ENCODE peak calls at places on chromosomes 5 and 9, in ten cellular contexts. One of them, this sample, is unnamed.

GRCh38 chr5:28574616-28575015 is 1536.2 kb upstream of the CDH9 start:
- DNase-seq in naive B cell: no peak
- DNase-seq in adipocyte: peak
- DNase-seq in endothelial cell: no peak
- DNase-seq in mucosa of gallbladder: no peak
- DNase-seq in upper lobe of right lung: no peak
- DNase-seq in hypothalamus: no peak
- DNase-seq in cardiac muscle cell: no peak
- DNase-seq in fibroblast of villous mesenchyme: no peak
- DNase-seq in HL-60: no peak
- DNase-seq in this sample: no peak

GRCh38 chr5:86095106-86095505 is 522.6 kb upstream of the COX7C start:
- DNase-seq in naive B cell: no peak
- DNase-seq in HL-60: no peak
- DNase-seq in hypothalamus: no peak
- DNase-seq in adipocyte: no peak
- DNase-seq in endothelial cell: no peak
- DNase-seq in fibroblast of villous mesenchyme: no peak
- DNase-seq in upper lobe of right lung: no peak
- DNase-seq in cardiac muscle cell: no peak
- DNase-seq in mucosa of gallbladder: no peak
- DNase-seq in this sample: no peak

GRCh38 chr5:41641621-41642020 is 131.2 kb upstream of the PLCXD3 start:
- DNase-seq in mucosa of gallbladder: no peak
- DNase-seq in fibroblast of villous mesenchyme: no peak
- DNase-seq in upper lobe of right lung: no peak
- DNase-seq in adipocyte: peak
- DNase-seq in naive B cell: no peak
- DNase-seq in hypothalamus: no peak
- DNase-seq in HL-60: no peak
- DNase-seq in cardiac muscle cell: no peak
- DNase-seq in endothelial cell: no peak
- DNase-seq in this sample: no peak

GRCh38 chr5:3597002-3597726 is 1.5 kb downstream of the IRX1 start:
- DNase-seq in HL-60: no peak
- DNase-seq in upper lobe of right lung: no peak
- DNase-seq in hypothalamus: no peak
- DNase-seq in fibroblast of villous mesenchyme: no peak
- DNase-seq in naive B cell: no peak
- DNase-seq in mucosa of gallbladder: no peak
- DNase-seq in adipocyte: no peak
- DNase-seq in cardiac muscle cell: peak
- DNase-seq in endothelial cell: no peak
- DNase-seq in this sample: peak

GRCh38 chr9:33415152-33416038 is 13.0 kb upstream of the AQP7 start:
- DNase-seq in upper lobe of right lung: peak
- DNase-seq in hypothalamus: no peak
- DNase-seq in endothelial cell: peak
- DNase-seq in fibroblast of villous mesenchyme: peak
- DNase-seq in adipocyte: peak
- DNase-seq in naive B cell: peak
- DNase-seq in mucosa of gallbladder: peak
- DNase-seq in cardiac muscle cell: peak
- DNase-seq in HL-60: peak
- DNase-seq in this sample: peak

GRCh38 chr9:101620452-101620851 is 25.7 kb upstream of the PPP3R2 start:
- DNase-seq in mucosa of gallbladder: no peak
- DNase-seq in hypothalamus: no peak
- DNase-seq in adipocyte: no peak
- DNase-seq in HL-60: no peak
- DNase-seq in upper lobe of right lung: no peak
- DNase-seq in endothelial cell: no peak
- DNase-seq in cardiac muscle cell: no peak
- DNase-seq in fibroblast of villous mesenchyme: no peak
- DNase-seq in naive B cell: no peak
- DNase-seq in this sample: no peak

GRCh38 chr5:93219641-93220145 is 361.3 kb downstream of the NR2F1-AS1 start:
- DNase-seq in adipocyte: peak
- DNase-seq in fibroblast of villous mesenchyme: no peak
- DNase-seq in mucosa of gallbladder: no peak
- DNase-seq in cardiac muscle cell: no peak
- DNase-seq in endothelial cell: no peak
- DNase-seq in hypothalamus: no peak
- DNase-seq in HL-60: no peak
- DNase-seq in naive B cell: no peak
- DNase-seq in upper lobe of right lung: no peak
- DNase-seq in this sample: peak

GRCh38 chr5:6584101-6584645 is 48.7 kb downstream of the NSUN2 start:
- DNase-seq in endothelial cell: no peak
- DNase-seq in HL-60: no peak
- DNase-seq in hypothalamus: no peak
- DNase-seq in fibroblast of villous mesenchyme: no peak
- DNase-seq in naive B cell: no peak
- DNase-seq in mucosa of gallbladder: no peak
- DNase-seq in adipocyte: no peak
- DNase-seq in upper lobe of right lung: no peak
- DNase-seq in cardiac muscle cell: no peak
- DNase-seq in this sample: no peak

GRCh38 chr9:17519761-17520160 is 59.1 kb upstream of the SH3GL2 start:
- DNase-seq in endothelial cell: no peak
- DNase-seq in fibroblast of villous mesenchyme: peak
- DNase-seq in mucosa of gallbladder: no peak
- DNase-seq in cardiac muscle cell: no peak
- DNase-seq in adipocyte: no peak
- DNase-seq in HL-60: no peak
- DNase-seq in upper lobe of right lung: no peak
- DNase-seq in naive B cell: no peak
- DNase-seq in hypothalamus: no peak
- DNase-seq in this sample: no peak

GRCh38 chr5:82332889-82333619 is 54.9 kb upstream of the RPS23 start:
- DNase-seq in naive B cell: no peak
- DNase-seq in HL-60: no peak
- DNase-seq in cardiac muscle cell: no peak
- DNase-seq in hypothalamus: no peak
- DNase-seq in mucosa of gallbladder: no peak
- DNase-seq in upper lobe of right lung: no peak
- DNase-seq in adipocyte: peak
- DNase-seq in fibroblast of villous mesenchyme: peak
- DNase-seq in endothelial cell: no peak
- DNase-seq in this sample: no peak

GRCh38 chr5:142748568-142749249 is 21.5 kb upstream of the ARHGAP26 start:
- DNase-seq in naive B cell: peak
- DNase-seq in adipocyte: no peak
- DNase-seq in fibroblast of villous mesenchyme: no peak
- DNase-seq in mucosa of gallbladder: no peak
- DNase-seq in hypothalamus: no peak
- DNase-seq in endothelial cell: no peak
- DNase-seq in upper lobe of right lung: peak
- DNase-seq in HL-60: no peak
- DNase-seq in cardiac muscle cell: peak
- DNase-seq in this sample: peak

GRCh38 chr5:3818612-3819011 is 223.0 kb downstream of the IRX1 start:
- DNase-seq in endothelial cell: no peak
- DNase-seq in naive B cell: no peak
- DNase-seq in upper lobe of right lung: no peak
- DNase-seq in cardiac muscle cell: no peak
- DNase-seq in HL-60: no peak
- DNase-seq in adipocyte: no peak
- DNase-seq in fibroblast of villous mesenchyme: no peak
- DNase-seq in hypothalamus: no peak
- DNase-seq in mucosa of gallbladder: no peak
- DNase-seq in this sample: no peak

GRCh38 chr5:4639959-4640358 is 500.2 kb upstream of the ADAMTS16 start:
- DNase-seq in upper lobe of right lung: no peak
- DNase-seq in adipocyte: no peak
- DNase-seq in fibroblast of villous mesenchyme: no peak
- DNase-seq in HL-60: no peak
- DNase-seq in cardiac muscle cell: no peak
- DNase-seq in naive B cell: no peak
- DNase-seq in hypothalamus: no peak
- DNase-seq in endothelial cell: no peak
- DNase-seq in mucosa of gallbladder: no peak
- DNase-seq in this sample: no peak

GRCh38 chr5:170596482-170596881 is 92.7 kb downstream of the KCNIP1 start:
- DNase-seq in adipocyte: no peak
- DNase-seq in upper lobe of right lung: no peak
- DNase-seq in endothelial cell: no peak
- DNase-seq in mucosa of gallbladder: no peak
- DNase-seq in cardiac muscle cell: no peak
- DNase-seq in HL-60: no peak
- DNase-seq in hypothalamus: no peak
- DNase-seq in naive B cell: no peak
- DNase-seq in fibroblast of villous mesenchyme: no peak
- DNase-seq in this sample: no peak

GRCh38 chr5:132546108-132546507 is 2.8 kb upstream of the IL5 start:
- DNase-seq in cardiac muscle cell: no peak
- DNase-seq in adipocyte: no peak
- DNase-seq in endothelial cell: no peak
- DNase-seq in HL-60: no peak
- DNase-seq in naive B cell: no peak
- DNase-seq in upper lobe of right lung: no peak
- DNase-seq in mucosa of gallbladder: no peak
- DNase-seq in fibroblast of villous mesenchyme: no peak
- DNase-seq in hypothalamus: no peak
- DNase-seq in this sample: no peak

GRCh38 chr5:172453986-172454354 is 355 bp downstream of the SH3PXD2B start:
- DNase-seq in HL-60: no peak
- DNase-seq in cardiac muscle cell: no peak
- DNase-seq in hypothalamus: no peak
- DNase-seq in upper lobe of right lung: peak
- DNase-seq in adipocyte: peak
- DNase-seq in mucosa of gallbladder: no peak
- DNase-seq in endothelial cell: peak
- DNase-seq in fibroblast of villous mesenchyme: no peak
- DNase-seq in naive B cell: no peak
- DNase-seq in this sample: peak

GRCh38 chr5:38607396-38607795 is 51.0 kb upstream of the LIFR start:
- DNase-seq in adipocyte: peak
- DNase-seq in hypothalamus: no peak
- DNase-seq in naive B cell: no peak
- DNase-seq in cardiac muscle cell: no peak
- DNase-seq in mucosa of gallbladder: no peak
- DNase-seq in HL-60: peak
- DNase-seq in endothelial cell: no peak
- DNase-seq in upper lobe of right lung: no peak
- DNase-seq in fibroblast of villous mesenchyme: peak
- DNase-seq in this sample: peak

GRCh38 chr5:151592855-151593408 is 1.8 kb upstream of the FAT2 start:
- DNase-seq in hypothalamus: no peak
- DNase-seq in adipocyte: no peak
- DNase-seq in mucosa of gallbladder: peak
- DNase-seq in naive B cell: no peak
- DNase-seq in HL-60: no peak
- DNase-seq in upper lobe of right lung: no peak
- DNase-seq in fibroblast of villous mesenchyme: no peak
- DNase-seq in endothelial cell: no peak
- DNase-seq in cardiac muscle cell: no peak
- DNase-seq in this sample: peak

GRCh38 chr5:172266676-172267092 is 16.9 kb downstream of the UBTD2 start:
- DNase-seq in endothelial cell: no peak
- DNase-seq in adipocyte: peak
- DNase-seq in hypothalamus: no peak
- DNase-seq in HL-60: no peak
- DNase-seq in naive B cell: no peak
- DNase-seq in mucosa of gallbladder: no peak
- DNase-seq in cardiac muscle cell: peak
- DNase-seq in upper lobe of right lung: no peak
- DNase-seq in fibroblast of villous mesenchyme: peak
- DNase-seq in this sample: no peak

GRCh38 chr5:3194684-3195083 is 400.9 kb upstream of the IRX1 start:
- DNase-seq in endothelial cell: no peak
- DNase-seq in hypothalamus: no peak
- DNase-seq in cardiac muscle cell: peak
- DNase-seq in naive B cell: no peak
- DNase-seq in fibroblast of villous mesenchyme: no peak
- DNase-seq in mucosa of gallbladder: no peak
- DNase-seq in upper lobe of right lung: no peak
- DNase-seq in adipocyte: no peak
- DNase-seq in HL-60: no peak
- DNase-seq in this sample: no peak

This sample was measured in SJCRH30.